ENCODE peak calls at places on chromosomes 4 and X, in eight cellular contexts. P is GM23248; B is CD8-positive, alpha-beta memory T cell; A is IMR-90; C is CD8-positive, alpha-beta T cell; O is keratinocyte; R is left ventricle myocardium inferior; S is uterus. G is an unnamed sample.

GRCh38 chrX:10048076-10048475 is 80.9 kb downstream of the CLDN34 start:
- DNase-seq in C (no peak), R (no peak), B (no peak), O (no peak), S (no peak), A (no peak), P (peak), G (no peak)

GRCh38 chr4:7887415-7887814 is 52.2 kb downstream of the AFAP1 start:
- DNase-seq in P (no peak), A (no peak), R (no peak), B (no peak), C (no peak), S (no peak), O (no peak), G (no peak)

GRCh38 chrX:134570899-134571298 is 87.4 kb downstream of the PLAC1 start:
- DNase-seq in R (no peak), P (no peak), B (no peak), S (no peak), O (no peak), A (no peak), C (no peak), G (no peak)

GRCh38 chrX:134670241-134670811 is 12.1 kb upstream of the PLAC1 start:
- DNase-seq in A (peak), O (no peak), C (no peak), P (peak), S (no peak), R (no peak), B (no peak), G (peak)

GRCh38 chr4:46123872-46124755 is at the start of gene GABRG1:
- DNase-seq in B (no peak), A (no peak), S (no peak), C (no peak), P (no peak), R (no peak), O (no peak), G (no peak)

GRCh38 chr4:103405415-103405814 is 207.3 kb upstream of the CENPE start:
- DNase-seq in P (no peak), R (no peak), A (no peak), O (no peak), S (no peak), C (no peak), B (no peak), G (no peak)

GRCh38 chr4:138697771-138698170 is 317.8 kb upstream of the NOCT start:
- DNase-seq in B (no peak), A (peak), R (no peak), C (no peak), O (no peak), P (peak), S (no peak), G (no peak)

GRCh38 chrX:10648608-10649007 is 28.2 kb upstream of the MID1 start:
- DNase-seq in C (no peak), O (no peak), P (peak), R (no peak), S (no peak), A (peak), B (no peak), G (no peak)

GRCh38 chr4:87853108-87853507 is 20.3 kb downstream of the MEPE start:
- DNase-seq in B (no peak), S (no peak), C (no peak), P (peak), A (peak), R (no peak), O (no peak), G (no peak)

GRCh38 chrX:24515447-24515846 is 50.4 kb downstream of the PDK3 start:
- DNase-seq in P (no peak), S (no peak), O (no peak), C (no peak), R (no peak), B (no peak), A (peak), G (no peak)

GRCh38 chrX:154485150-154486051 is 1.0 kb downstream of the UBL4A start:
- DNase-seq in A (no peak), C (no peak), S (no peak), P (no peak), R (no peak), O (no peak), B (no peak), G (no peak)
- H3K27ac ChIP-seq in A (peak), C (peak), S (peak), P (no peak), R (peak), O (no peak), B (peak), G (peak)

GRCh38 chrX:40007136-40007535 is 90.6 kb downstream of the BCOR start:
- DNase-seq in P (peak), C (no peak), S (peak), O (no peak), B (no peak), R (no peak), A (no peak), G (no peak)

GRCh38 chrX:40005290-40006011 is 92.3 kb downstream of the BCOR start:
- DNase-seq in R (peak), A (no peak), O (no peak), B (no peak), P (no peak), C (no peak), S (peak), G (no peak)

GRCh38 chrX:40004916-40005289 is 92.9 kb downstream of the BCOR start:
- DNase-seq in B (no peak), S (no peak), C (no peak), P (no peak), O (no peak), R (no peak), A (no peak), G (no peak)

GRCh38 chrX:40007746-40008705 is 89.7 kb downstream of the BCOR start:
- DNase-seq in O (no peak), R (no peak), A (no peak), B (no peak), P (no peak), S (peak), C (no peak), G (no peak)

GRCh38 chrX:40006025-40007017 is 91.4 kb downstream of the BCOR start:
- DNase-seq in R (peak), B (no peak), C (no peak), S (peak), O (no peak), A (no peak), P (peak), G (no peak)
- H3K27ac ChIP-seq in R (peak), B (no peak), C (no peak), S (peak), O (no peak), A (no peak), P (no peak), G (no peak)

DNA sequence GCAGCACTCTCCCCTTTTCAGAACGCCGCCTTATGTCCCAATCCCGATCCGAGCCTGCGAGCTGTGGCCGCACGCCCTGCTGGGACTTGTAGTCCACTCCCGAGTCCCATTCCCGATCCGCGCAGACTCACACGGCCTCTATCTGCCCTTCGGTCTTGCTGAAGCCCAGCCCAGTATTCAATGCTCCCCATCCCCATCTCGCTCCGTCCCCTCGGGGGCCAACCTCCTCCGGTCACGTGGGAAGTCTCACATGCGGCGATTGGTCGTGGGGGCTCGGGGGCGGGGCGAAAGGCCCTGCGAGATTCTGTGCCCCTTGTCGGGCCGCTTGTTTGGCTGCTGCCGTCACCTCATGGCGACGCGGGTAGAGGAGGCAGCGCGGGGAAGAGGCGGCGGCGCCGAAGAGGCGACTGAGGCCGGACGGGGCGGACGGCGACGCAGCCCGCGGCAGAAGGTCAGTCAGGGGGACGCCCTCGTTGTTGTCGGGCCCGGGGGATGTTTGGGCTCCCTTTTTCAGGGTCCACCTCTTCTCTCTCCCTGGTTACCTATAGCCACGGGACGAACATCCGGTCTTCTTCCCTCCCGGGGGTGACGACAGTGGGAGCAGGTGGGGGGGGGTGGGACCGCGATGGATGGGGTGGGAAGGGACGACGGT is at the start of gene TXLNG:
- DNase-seq in R (peak), S (peak), O (peak), C (peak), P (peak), A (peak), B (peak), G (peak)
- H3K27ac ChIP-seq in R (peak), S (peak), O (peak), C (peak), P (peak), A (peak), B (peak), G (peak)

GRCh38 chr4:114279066-114279465 is 299.6 kb upstream of the ARSJ start:
- DNase-seq in O (no peak), C (no peak), S (no peak), R (no peak), P (no peak), A (no peak), B (no peak), G (no peak)
- H3K27ac ChIP-seq in O (no peak), C (no peak), S (no peak), R (no peak), P (no peak), A (no peak), B (no peak), G (no peak)

GRCh38 chr4:185772391-185773093 is 39.5 kb downstream of the SORBS2 start:
- DNase-seq in S (no peak), A (no peak), R (no peak), C (no peak), B (no peak), P (no peak), O (no peak), G (no peak)
- H3K27ac ChIP-seq in S (peak), A (no peak), R (peak), C (no peak), B (no peak), P (no peak), O (no peak), G (no peak)

DNA sequence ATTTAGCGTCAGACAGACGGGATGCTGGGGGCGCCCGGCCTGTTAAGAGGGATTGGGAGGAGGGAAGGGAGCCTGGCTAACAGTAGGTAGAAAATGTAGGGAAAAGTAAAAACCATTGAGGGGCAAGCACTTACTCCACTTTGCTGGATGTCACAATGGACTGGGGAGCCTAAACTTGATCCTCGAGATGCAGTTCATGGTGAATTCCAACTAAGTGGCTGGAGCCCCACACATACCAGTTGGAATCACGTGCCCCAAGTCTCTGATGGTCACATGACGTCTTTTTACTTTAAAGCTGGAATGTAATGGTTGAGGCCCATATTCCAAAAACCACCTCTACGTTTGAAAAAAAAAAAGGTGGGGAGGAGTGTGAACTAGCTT is 1.5 kb downstream of the PLS3 start:
- DNase-seq in S (no peak), O (no peak), R (no peak), A (peak), P (peak), B (no peak), C (no peak), G (no peak)
- H3K27ac ChIP-seq in S (peak), O (peak), R (peak), A (peak), P (peak), B (no peak), C (no peak), G (peak)

GRCh38 chr4:186910385-186910784 is 186.7 kb upstream of the FAT1 start:
- DNase-seq in B (no peak), O (no peak), A (no peak), R (no peak), C (no peak), S (no peak), P (no peak), G (no peak)
- H3K27ac ChIP-seq in B (no peak), O (no peak), A (no peak), R (no peak), C (no peak), S (no peak), P (no peak), G (no peak)

GRCh38 chr4:155529197-155529596 is 137.5 kb upstream of the GUCY1A1 start:
- DNase-seq in C (no peak), B (no peak), R (no peak), A (no peak), S (no peak), O (no peak), P (peak), G (no peak)

GRCh38 chr4:155530290-155530689 is 136.4 kb upstream of the GUCY1A1 start:
- DNase-seq in S (no peak), B (no peak), P (no peak), R (no peak), O (no peak), C (no peak), A (no peak), G (peak)

GRCh38 chr4:155529761-155530160 is 136.9 kb upstream of the GUCY1A1 start:
- DNase-seq in R (no peak), P (no peak), C (no peak), A (no peak), S (no peak), O (no peak), B (no peak), G (no peak)

GRCh38 chr4:155523358-155523757 is 143.3 kb upstream of the GUCY1A1 start:
- DNase-seq in S (no peak), B (no peak), C (no peak), O (no peak), R (no peak), P (no peak), A (peak), G (no peak)

GRCh38 chr4:155526452-155527169 is 140.0 kb upstream of the GUCY1A1 start:
- DNase-seq in A (peak), O (no peak), C (no peak), P (no peak), R (no peak), B (no peak), S (no peak), G (no peak)
- H3K27ac ChIP-seq in A (peak), O (no peak), C (no peak), P (no peak), R (peak), B (no peak), S (peak), G (no peak)

GRCh38 chrX:43552166-43552565 is 103.9 kb upstream of the MAOA start:
- DNase-seq in C (no peak), S (no peak), R (no peak), P (no peak), A (no peak), B (no peak), O (no peak), G (peak)
- H3K27ac ChIP-seq in C (no peak), S (no peak), R (no peak), P (no peak), A (no peak), B (no peak), O (no peak), G (no peak)